ENCODE peak calls at places on chromosomes 7 and 10, in five cellular contexts. One of them, this sample, is unnamed.

GRCh38 chr10:14010083-14010551 is 320.6 kb downstream of the FRMD4A start:
- DNase-seq in HL-60: no peak
- DNase-seq in Panc1: no peak
- DNase-seq in A549: no peak
- DNase-seq in HCT116: no peak
- DNase-seq in this sample: no peak

GRCh38 chr10:32446701-32447406 is 914 bp downstream of the CCDC7 start:
- DNase-seq in HL-60: peak; percentile 3
- DNase-seq in HCT116: peak; percentile 1
- DNase-seq in A549: peak; percentile 5
- DNase-seq in Panc1: no peak
- DNase-seq in this sample: peak; percentile 9

GRCh38 chr10:28991738-28992270 is 297.1 kb upstream of the LYZL1 start:
- DNase-seq in HL-60: peak; percentile 30
- DNase-seq in Panc1: no peak
- DNase-seq in A549: peak; percentile 60
- DNase-seq in HCT116: peak; percentile 68
- DNase-seq in this sample: no peak

GRCh38 chr10:393346-393745 is 258.1 kb downstream of the ZMYND11 start:
- DNase-seq in HL-60: no peak
- DNase-seq in A549: no peak
- DNase-seq in Panc1: no peak
- DNase-seq in HCT116: no peak
- DNase-seq in this sample: no peak

GRCh38 chr7:55019329-55019690 is 493 bp downstream of the EGFR start:
- DNase-seq in A549: peak; percentile 43
- DNase-seq in HCT116: no peak
- DNase-seq in Panc1: no peak
- DNase-seq in HL-60: no peak
- DNase-seq in this sample: no peak

GRCh38 chr10:34172936-34173533 is 642.1 kb downstream of the PARD3 start:
- DNase-seq in A549: no peak
- DNase-seq in Panc1: no peak
- DNase-seq in HCT116: no peak
- DNase-seq in HL-60: peak; percentile 53
- DNase-seq in this sample: no peak

GRCh38 chr10:51675088-51675487 is 24.3 kb downstream of the CSTF2T start:
- DNase-seq in HL-60: no peak
- DNase-seq in HCT116: no peak
- DNase-seq in Panc1: no peak
- DNase-seq in A549: no peak
- DNase-seq in this sample: no peak

GRCh38 chr10:84267503-84268126 is 22.8 kb downstream of the RGR start:
- DNase-seq in A549: peak; percentile 26
- DNase-seq in HL-60: peak; percentile 12
- DNase-seq in Panc1: no peak
- DNase-seq in HCT116: peak; percentile 60
- DNase-seq in this sample: no peak

GRCh38 chr7:130490888-130491771 is 755 bp upstream of the MEST start:
- DNase-seq in Panc1: no peak
- DNase-seq in HCT116: no peak
- DNase-seq in HL-60: no peak
- DNase-seq in A549: no peak
- DNase-seq in this sample: no peak

GRCh38 chr10:28082316-28082715 is 83.4 kb upstream of the ODAD2 start:
- DNase-seq in HL-60: no peak
- DNase-seq in HCT116: no peak
- DNase-seq in Panc1: no peak
- DNase-seq in A549: no peak
- DNase-seq in this sample: no peak

GRCh38 chr10:104268691-104269645 is at the start of gene GSTO2:
- DNase-seq in A549: peak; percentile 100
- DNase-seq in HCT116: peak; percentile 99
- DNase-seq in HL-60: peak; percentile 100
- DNase-seq in Panc1: peak; percentile 88
- DNase-seq in this sample: peak; percentile 90

GRCh38 chr7:4797858-4798705 is 22.7 kb downstream of the AP5Z1 start:
- DNase-seq in Panc1: peak; percentile 38
- DNase-seq in HL-60: peak; percentile 49
- DNase-seq in A549: peak; percentile 73
- DNase-seq in HCT116: peak; percentile 16
- DNase-seq in this sample: no peak

GRCh38 chr10:16953270-16953669 is 136.0 kb upstream of the RSU1 start:
- DNase-seq in A549: no peak
- DNase-seq in HCT116: no peak
- DNase-seq in HL-60: no peak
- DNase-seq in Panc1: no peak
- DNase-seq in this sample: no peak

GRCh38 chr10:107529350-107529749 is 364.8 kb upstream of the SORCS1 start:
- DNase-seq in HCT116: no peak
- DNase-seq in A549: no peak
- DNase-seq in Panc1: no peak
- DNase-seq in HL-60: no peak
- DNase-seq in this sample: no peak

GRCh38 chr7:115676080-115676479 is 354.5 kb downstream of the TFEC start:
- DNase-seq in HL-60: no peak
- DNase-seq in Panc1: no peak
- DNase-seq in HCT116: peak; percentile 42
- DNase-seq in A549: no peak
- DNase-seq in this sample: no peak

GRCh38 chr7:82443801-82444219 is 233 bp upstream of the CACNA2D1 start:
- DNase-seq in HL-60: no peak
- DNase-seq in A549: peak; percentile 84
- DNase-seq in HCT116: no peak
- DNase-seq in Panc1: no peak
- DNase-seq in this sample: no peak

GRCh38 chr7:142445019-142445686 is 187.3 kb upstream of the PRSS58 start:
- DNase-seq in HCT116: peak; percentile 12
- DNase-seq in HL-60: peak; percentile 66
- DNase-seq in Panc1: no peak
- DNase-seq in A549: no peak
- DNase-seq in this sample: no peak

GRCh38 chr7:38585551-38585950 is 45.6 kb downstream of the AMPH start:
- DNase-seq in HL-60: no peak
- DNase-seq in A549: no peak
- DNase-seq in Panc1: no peak
- DNase-seq in HCT116: no peak
- DNase-seq in this sample: no peak

GRCh38 chr10:100697070-100697469 is 48.3 kb upstream of the PAX2 start:
- DNase-seq in Panc1: peak; percentile 24
- DNase-seq in HL-60: no peak
- DNase-seq in HCT116: peak; percentile 80
- DNase-seq in A549: peak; percentile 58
- DNase-seq in this sample: no peak

GRCh38 chr7:51139796-51140195 is 176.8 kb downstream of the COBL start:
- DNase-seq in HL-60: no peak
- DNase-seq in Panc1: no peak
- DNase-seq in A549: no peak
- DNase-seq in HCT116: no peak
- DNase-seq in this sample: no peak

GRCh38 chr10:79188154-79188763 is 119.5 kb downstream of the ZMIZ1 start:
- DNase-seq in HCT116: no peak
- DNase-seq in HL-60: no peak
- DNase-seq in A549: no peak
- DNase-seq in Panc1: no peak
- DNase-seq in this sample: no peak

GRCh38 chr7:137847418-137848050 is 760 bp upstream of the DGKI start:
- DNase-seq in HCT116: no peak
- DNase-seq in Panc1: no peak
- DNase-seq in HL-60: no peak
- DNase-seq in A549: no peak
- DNase-seq in this sample: peak; percentile 35

GRCh38 chr7:105306160-105306784 is 82.4 kb downstream of the SRPK2 start:
- DNase-seq in Panc1: no peak
- DNase-seq in HCT116: no peak
- DNase-seq in HL-60: no peak
- DNase-seq in A549: no peak
- DNase-seq in this sample: no peak

GRCh38 chr7:155441856-155442255 is 16.1 kb upstream of the EN2 start:
- DNase-seq in HCT116: no peak
- DNase-seq in A549: no peak
- DNase-seq in HL-60: no peak
- DNase-seq in Panc1: no peak
- DNase-seq in this sample: no peak

GRCh38 chr10:72272689-72273409 is 875 bp upstream of the DDIT4 start:
- DNase-seq in Panc1: no peak
- DNase-seq in HL-60: peak; percentile 54
- DNase-seq in A549: peak; percentile 86
- DNase-seq in HCT116: peak; percentile 80
- DNase-seq in this sample: no peak

GRCh38 chr7:7219216-7219615 is 36.9 kb downstream of the C1GALT1 start:
- DNase-seq in HCT116: no peak
- DNase-seq in Panc1: no peak
- DNase-seq in A549: no peak
- DNase-seq in HL-60: peak; percentile 13
- DNase-seq in this sample: no peak

GRCh38 chr10:2866569-2866968 is 200.8 kb upstream of the PFKP start:
- DNase-seq in A549: no peak
- DNase-seq in HCT116: no peak
- DNase-seq in HL-60: no peak
- DNase-seq in Panc1: no peak
- DNase-seq in this sample: no peak

GRCh38 chr7:158432369-158433270 is 155.0 kb downstream of the PTPRN2 start:
- DNase-seq in A549: peak; percentile 76
- DNase-seq in HL-60: no peak
- DNase-seq in Panc1: peak; percentile 17
- DNase-seq in HCT116: no peak
- DNase-seq in this sample: no peak

GRCh38 chr7:138460176-138460648 is at the start of gene TRIM24:
- DNase-seq in A549: peak; percentile 95
- DNase-seq in HL-60: peak; percentile 97
- DNase-seq in HCT116: no peak
- DNase-seq in Panc1: no peak
- DNase-seq in this sample: no peak

GRCh38 chr7:64884913-64885370 is 18.1 kb upstream of the ZNF273 start:
- DNase-seq in Panc1: no peak
- DNase-seq in HL-60: no peak
- DNase-seq in A549: no peak
- DNase-seq in HCT116: no peak
- DNase-seq in this sample: no peak

GRCh38 chr10:103859161-103860141 is 4.1 kb upstream of the SH3PXD2A start:
- DNase-seq in HL-60: peak; percentile 69
- DNase-seq in HCT116: peak; percentile 50
- DNase-seq in A549: peak; percentile 69
- DNase-seq in Panc1: peak; percentile 57
- DNase-seq in this sample: peak; percentile 24

GRCh38 chr10:127907411-127908105 is 655 bp downstream of the PTPRE start:
- DNase-seq in Panc1: no peak
- DNase-seq in HCT116: no peak
- DNase-seq in HL-60: no peak
- DNase-seq in A549: no peak
- DNase-seq in this sample: no peak
- TF ChIP-seq REST in Panc1: no peak
- TF ChIP-seq REST in HCT116: no peak
- TF ChIP-seq REST in HL-60: no peak
- TF ChIP-seq REST in A549: no peak
- TF ChIP-seq REST in this sample: no peak

GRCh38 chr7:132168239-132168638 is 408.0 kb downstream of the PLXNA4 start:
- DNase-seq in HCT116: no peak
- DNase-seq in HL-60: no peak
- DNase-seq in Panc1: no peak
- DNase-seq in A549: no peak
- DNase-seq in this sample: no peak
- TF ChIP-seq REST in HCT116: no peak
- TF ChIP-seq REST in HL-60: no peak
- TF ChIP-seq REST in Panc1: no peak
- TF ChIP-seq REST in A549: no peak
- TF ChIP-seq REST in this sample: no peak

GRCh38 chr10:77287647-77288120 is 349.9 kb downstream of the KCNMA1 start:
- DNase-seq in A549: no peak
- DNase-seq in HL-60: no peak
- DNase-seq in Panc1: no peak
- DNase-seq in HCT116: no peak
- DNase-seq in this sample: no peak

GRCh38 chr10:77284797-77285196 is 352.8 kb downstream of the KCNMA1 start:
- DNase-seq in Panc1: no peak
- DNase-seq in HCT116: no peak
- DNase-seq in A549: no peak
- DNase-seq in HL-60: no peak
- DNase-seq in this sample: no peak

GRCh38 chr10:77289027-77289501 is 348.5 kb downstream of the KCNMA1 start:
- DNase-seq in A549: no peak
- DNase-seq in Panc1: no peak
- DNase-seq in HL-60: no peak
- DNase-seq in HCT116: no peak
- DNase-seq in this sample: no peak

GRCh38 chr10:77285529-77286182 is 352.0 kb downstream of the KCNMA1 start:
- DNase-seq in HCT116: no peak
- DNase-seq in HL-60: no peak
- DNase-seq in Panc1: no peak
- DNase-seq in A549: no peak
- DNase-seq in this sample: no peak

GRCh38 chr10:77286851-77287250 is 350.8 kb downstream of the KCNMA1 start:
- DNase-seq in A549: no peak
- DNase-seq in HL-60: no peak
- DNase-seq in HCT116: no peak
- DNase-seq in Panc1: no peak
- DNase-seq in this sample: no peak
- TF ChIP-seq REST in A549: no peak
- TF ChIP-seq REST in HL-60: no peak
- TF ChIP-seq REST in HCT116: no peak
- TF ChIP-seq REST in Panc1: no peak
- TF ChIP-seq REST in this sample: no peak

DNA sequence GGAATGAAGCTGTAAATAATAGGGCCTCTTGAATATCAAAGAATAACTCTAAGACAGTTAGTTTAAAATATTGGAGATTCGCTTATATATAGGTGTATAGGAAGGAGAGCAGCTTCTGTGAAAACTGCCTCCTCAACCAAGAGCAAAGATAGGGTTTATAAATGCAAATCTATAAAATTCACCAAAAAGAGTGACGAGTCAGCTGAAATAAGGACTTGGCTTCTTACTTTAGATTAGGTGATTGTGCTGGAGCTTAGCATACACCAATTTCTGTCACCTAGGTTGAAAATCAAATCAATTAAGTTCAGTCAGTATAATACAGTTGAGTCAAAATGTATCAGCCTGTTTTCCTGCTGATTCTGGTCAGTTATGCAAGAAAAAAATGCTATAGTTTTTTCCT is 113.8 kb upstream of the SGCE start:
- DNase-seq in A549: no peak
- DNase-seq in Panc1: no peak
- DNase-seq in HCT116: no peak
- DNase-seq in HL-60: no peak
- DNase-seq in this sample: no peak
- TF ChIP-seq REST in A549: no peak
- TF ChIP-seq REST in Panc1: no peak
- TF ChIP-seq REST in HCT116: no peak
- TF ChIP-seq REST in HL-60: no peak
- TF ChIP-seq REST in this sample: no peak